ENCODE peak calls at places on chromosomes 4 and X, in seven cellular contexts. I, S, L, V, H, J and M are unnamed samples.

GRCh38 chr4:54658321-54659093 is 750 bp downstream of the KIT start:
- DNase-seq in I (peak; percentile 83), S (peak; percentile 65), L (peak; percentile 13), V (peak; percentile 59), H (no peak), J (peak; percentile 62), M (no peak)

GRCh38 chr4:98283219-98284199 is 22.3 kb downstream of the RAP1GDS1 start:
- DNase-seq in I (no peak), S (no peak), L (no peak), V (no peak), H (no peak), J (no peak), M (no peak)

GRCh38 chrX:139049455-139049854 is 337.9 kb upstream of the FGF13 start:
- DNase-seq in I (no peak), S (no peak), L (no peak), V (no peak), H (no peak), J (no peak), M (no peak)

GRCh38 chrX:97895751-97896150 is 1012.0 kb downstream of the RPA4 start:
- DNase-seq in I (no peak), S (no peak), L (no peak), V (no peak), H (no peak), J (peak; percentile 31), M (no peak)

GRCh38 chr4:22474636-22475310 is 41.1 kb downstream of the ADGRA3 start:
- DNase-seq in I (no peak), S (no peak), L (peak; percentile 52), V (no peak), H (no peak), J (peak; percentile 52), M (no peak)

GRCh38 chr4:101155368-101155767 is 192.0 kb downstream of the PPP3CA start:
- DNase-seq in I (no peak), S (peak; percentile 25), L (peak; percentile 97), V (no peak), H (no peak), J (peak; percentile 8), M (no peak)

GRCh38 chrX:153725039-153725831 is 579 bp downstream of the ABCD1 start:
- DNase-seq in I (no peak), S (peak; percentile 38), L (no peak), V (no peak), H (no peak), J (no peak), M (no peak)

GRCh38 chr4:3440011-3440410 is 1.8 kb upstream of the HGFAC start:
- DNase-seq in I (no peak), S (no peak), L (no peak), V (no peak), H (no peak), J (no peak), M (no peak)

GRCh38 chrX:110418220-110418856 is 59.7 kb downstream of the RTL9 start:
- DNase-seq in I (no peak), S (peak; percentile 64), L (no peak), V (peak; percentile 32), H (no peak), J (peak; percentile 30), M (no peak)

GRCh38 chr4:77636902-77637301 is 31.3 kb downstream of the CXCL13 start:
- DNase-seq in I (no peak), S (no peak), L (peak; percentile 7), V (peak; percentile 44), H (no peak), J (peak; percentile 97), M (no peak)

GRCh38 chr4:161419822-161420221 is 744.0 kb downstream of the FSTL5 start:
- DNase-seq in I (no peak), S (peak; percentile 66), L (no peak), V (no peak), H (no peak), J (peak; percentile 25), M (no peak)

GRCh38 chrX:22634751-22635150 is 362.0 kb downstream of the CBLL2 start:
- DNase-seq in I (no peak), S (no peak), L (no peak), V (no peak), H (no peak), J (no peak), M (no peak)

GRCh38 chr4:6414578-6414977 is 57.8 kb downstream of the PPP2R2C start:
- DNase-seq in I (no peak), S (no peak), L (no peak), V (no peak), H (no peak), J (no peak), M (no peak)

GRCh38 chrX:1378306-1378758 is 13.6 kb downstream of the SLC25A6 start:
- DNase-seq in I (no peak), S (no peak), L (no peak), V (no peak), H (no peak), J (no peak), M (no peak)

DNA sequence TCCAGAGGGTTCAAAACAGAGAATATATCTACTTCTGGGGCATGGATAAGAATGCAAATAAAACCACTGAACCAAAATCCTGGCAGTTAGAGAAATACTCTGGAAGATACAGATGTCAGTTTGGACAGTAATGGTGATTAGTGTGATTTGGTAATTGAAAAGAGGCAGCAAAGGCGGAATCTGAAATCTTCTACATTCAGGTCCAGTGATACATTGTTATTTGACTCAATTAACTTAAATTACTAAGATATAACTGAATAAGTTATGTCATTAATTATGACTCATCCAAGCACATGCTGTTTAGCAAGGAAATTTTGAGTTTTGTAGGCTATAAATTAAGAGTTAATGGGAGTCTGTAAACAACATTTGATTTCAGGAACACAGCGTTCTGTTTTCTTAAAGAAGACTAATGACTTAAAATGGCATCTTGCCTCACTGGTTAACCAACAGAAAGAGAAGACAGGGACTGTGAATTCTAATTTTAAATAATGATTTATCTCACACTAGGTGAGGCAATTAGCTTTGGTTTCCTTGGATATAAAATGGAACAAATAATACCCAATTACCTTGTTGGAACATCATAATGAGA is 937.1 kb downstream of the PDHA2 start:
- DNase-seq in I (no peak), S (no peak), L (no peak), V (no peak), H (no peak), J (no peak), M (no peak)
- TF ChIP-seq POLR2AphosphoS5 in I (no peak), S (no peak), L (no peak), V (no peak), H (no peak), J (no peak), M (no peak)

DNA sequence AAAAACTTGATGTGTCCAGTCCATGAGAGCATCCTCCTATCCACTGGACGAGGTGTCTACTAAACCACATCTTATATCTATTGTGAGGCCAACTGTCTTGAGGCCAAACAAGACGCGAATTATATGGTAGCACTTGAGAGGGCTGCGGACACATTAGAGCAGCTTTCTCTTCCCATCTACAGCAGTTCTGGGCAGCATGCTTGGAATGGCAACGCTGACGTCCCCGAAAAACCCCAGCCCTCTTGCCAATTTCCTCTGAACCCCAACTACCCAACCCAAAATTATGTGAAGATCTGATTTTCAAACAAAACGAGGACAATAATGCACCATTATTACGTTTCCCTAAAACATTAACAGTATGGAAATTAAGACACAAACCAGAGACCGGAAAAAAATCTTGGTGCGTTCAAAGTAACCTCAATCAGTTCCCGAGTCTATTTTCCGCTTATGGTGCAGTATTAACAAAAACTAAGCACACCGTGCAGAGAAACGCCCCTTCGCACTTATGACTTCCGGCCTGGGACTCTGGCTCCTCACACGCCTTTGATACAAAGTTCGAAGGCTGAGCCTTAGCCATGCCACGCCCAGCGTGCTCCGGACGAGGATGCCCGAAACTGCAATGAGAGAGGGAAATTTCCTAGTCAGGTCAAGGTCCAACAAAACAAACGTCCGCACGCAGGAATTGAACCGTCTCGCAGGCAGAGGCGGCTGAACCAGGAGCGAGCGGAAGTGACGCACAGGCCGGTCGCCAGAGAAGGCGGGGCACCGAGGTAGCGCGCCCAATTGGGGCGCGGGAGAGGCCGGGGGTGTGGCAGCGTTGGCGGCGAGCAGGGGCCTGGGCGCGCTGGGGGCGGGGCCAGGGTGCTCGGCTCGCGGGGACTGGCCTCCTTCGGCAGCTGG is 458 bp upstream of the AP1AR start:
- DNase-seq in I (peak; percentile 98), S (peak; percentile 97), L (peak; percentile 95), V (peak; percentile 98), H (peak; percentile 93), J (peak; percentile 98), M (peak; percentile 99)
- H3K36me3 ChIP-seq in I (no peaks in the 10 kb centered on the region), S (no peaks in the 10 kb centered on the region), L (no peaks in the 10 kb centered on the region), V (no peaks in the 10 kb centered on the region), H (no peaks in the 10 kb centered on the region), J (no peaks in the 10 kb centered on the region), M (no peaks in the 10 kb centered on the region)

DNA sequence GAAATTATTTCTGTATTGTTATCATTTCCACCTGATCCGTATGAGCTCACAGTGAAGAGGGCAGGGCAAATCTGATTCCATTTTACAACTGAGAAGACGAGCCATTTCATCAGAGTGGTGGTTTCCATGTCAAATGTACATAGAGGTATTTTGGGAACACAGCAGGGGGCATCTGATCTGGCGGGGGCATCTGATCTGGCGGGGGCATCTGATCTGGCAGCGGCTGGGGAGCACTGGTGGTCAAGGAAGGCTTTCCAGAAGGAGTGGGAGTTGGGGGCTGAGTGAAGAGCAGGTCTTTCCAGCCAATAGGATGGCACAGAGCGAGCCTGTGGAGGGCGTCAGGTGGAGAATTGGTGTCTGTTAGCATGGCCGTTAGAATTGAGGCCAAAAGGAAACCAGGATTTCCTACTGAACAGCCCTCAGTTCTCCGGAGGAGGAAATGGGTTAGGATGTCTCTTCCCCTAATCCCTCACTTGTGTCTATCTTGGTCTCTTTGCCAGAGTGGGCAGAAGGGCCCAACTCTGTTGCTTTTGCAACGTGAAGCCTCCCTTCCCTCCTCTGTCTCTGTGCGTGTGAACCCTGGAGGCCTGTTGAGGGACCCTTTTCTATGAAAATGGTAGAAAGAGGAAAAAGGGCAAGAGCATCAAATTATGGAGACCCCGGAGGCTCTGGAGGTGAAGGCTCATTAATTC is 41.3 kb downstream of the RHOH start:
- DNase-seq in I (no peak), S (no peak), L (no peak), V (no peak), H (no peak), J (no peak), M (no peak)
- TF ChIP-seq POLR2AphosphoS5 in I (no peak), S (no peak), L (no peak), V (no peak), H (peak; percentile 24), J (no peak), M (no peak)

DNA sequence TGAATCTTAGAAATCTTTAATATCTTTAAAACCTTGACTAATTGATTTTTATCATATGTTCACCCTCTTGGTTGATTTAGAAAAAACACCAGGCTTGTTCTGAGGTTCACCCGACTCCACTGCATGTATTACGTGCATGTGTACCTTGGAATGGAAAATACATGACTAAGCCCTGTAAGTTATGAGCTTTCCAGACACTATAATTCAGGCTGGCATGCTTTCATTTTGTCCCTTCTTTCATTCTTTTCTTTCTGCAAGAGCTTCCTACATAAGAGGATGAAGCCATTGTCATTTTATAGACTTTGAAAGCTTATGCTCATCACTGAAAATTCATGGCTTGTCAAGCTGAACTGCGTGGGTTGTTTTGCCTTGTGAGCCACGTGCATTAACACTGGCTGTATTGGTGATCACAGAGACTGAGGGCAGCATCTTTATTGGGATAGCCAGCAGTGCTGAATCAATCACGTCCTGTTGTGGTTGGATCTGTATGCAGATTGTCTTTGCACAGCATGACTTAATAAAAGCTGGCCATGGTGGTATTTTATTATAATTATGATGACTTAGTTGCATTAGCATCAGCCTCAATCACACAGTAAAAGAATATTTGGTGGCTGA is 141.9 kb downstream of the SLIT2 start:
- DNase-seq in I (no peak), S (no peak), L (no peak), V (no peak), H (no peak), J (no peak), M (no peak)
- H3K36me3 ChIP-seq in I (no peaks in the 10 kb centered on the region), S (no peaks in the 10 kb centered on the region), L (no peaks in the 10 kb centered on the region), V (no peaks in the 10 kb centered on the region), H (no peaks in the 10 kb centered on the region), J (no peaks in the 10 kb centered on the region), M (no peaks in the 10 kb centered on the region)